ENCODE peak calls at places on chromosome 7, in seven cellular contexts. One of them, this sample, is unnamed.

GRCh38 chr7:22351329-22351692 is 5.6 kb downstream of the RAPGEF5 start:
- DNase-seq in Calu3: no peak
- DNase-seq in cardiac muscle cell: no peak
- DNase-seq in left ventricle myocardium inferior: no peak
- DNase-seq in AG09319: no peak
- DNase-seq in type B pancreatic cell: no peak
- DNase-seq in foreskin keratinocyte: no peak
- DNase-seq in this sample: no peak

GRCh38 chr7:11252705-11253272 is 279.1 kb downstream of the PHF14 start:
- DNase-seq in Calu3: no peak
- DNase-seq in foreskin keratinocyte: no peak
- DNase-seq in AG09319: no peak
- DNase-seq in type B pancreatic cell: no peak
- DNase-seq in cardiac muscle cell: no peak
- DNase-seq in left ventricle myocardium inferior: no peak
- DNase-seq in this sample: no peak

GRCh38 chr7:28570970-28571288 is 158.6 kb downstream of the CREB5 start:
- DNase-seq in cardiac muscle cell: peak; percentile 3
- DNase-seq in foreskin keratinocyte: no peak
- DNase-seq in type B pancreatic cell: no peak
- DNase-seq in Calu3: no peak
- DNase-seq in left ventricle myocardium inferior: no peak
- DNase-seq in AG09319: no peak
- DNase-seq in this sample: no peak

GRCh38 chr7:70589010-70589409 is 542.9 kb upstream of the GALNT17 start:
- DNase-seq in AG09319: no peak
- DNase-seq in foreskin keratinocyte: no peak
- DNase-seq in Calu3: no peak
- DNase-seq in left ventricle myocardium inferior: no peak
- DNase-seq in type B pancreatic cell: no peak
- DNase-seq in cardiac muscle cell: no peak
- DNase-seq in this sample: no peak

GRCh38 chr7:106668853-106669539 is 8.0 kb upstream of the CCDC71L start:
- DNase-seq in left ventricle myocardium inferior: no peak
- DNase-seq in AG09319: no peak
- DNase-seq in foreskin keratinocyte: no peak
- DNase-seq in Calu3: no peak
- DNase-seq in type B pancreatic cell: no peak
- DNase-seq in cardiac muscle cell: no peak
- DNase-seq in this sample: no peak

GRCh38 chr7:72435913-72436480 is 23.9 kb upstream of the CALN1 start:
- DNase-seq in type B pancreatic cell: no peak
- DNase-seq in foreskin keratinocyte: no peak
- DNase-seq in left ventricle myocardium inferior: no peak
- DNase-seq in AG09319: no peak
- DNase-seq in Calu3: no peak
- DNase-seq in cardiac muscle cell: no peak
- DNase-seq in this sample: no peak

GRCh38 chr7:130084037-130084875 is 13.9 kb downstream of the KLHDC10 start:
- DNase-seq in left ventricle myocardium inferior: no peak
- DNase-seq in foreskin keratinocyte: no peak
- DNase-seq in Calu3: no peak
- DNase-seq in type B pancreatic cell: no peak
- DNase-seq in AG09319: no peak
- DNase-seq in cardiac muscle cell: peak; percentile 55
- DNase-seq in this sample: no peak

GRCh38 chr7:51467384-51468017 is 150.9 kb upstream of the COBL start:
- DNase-seq in type B pancreatic cell: no peak
- DNase-seq in Calu3: no peak
- DNase-seq in cardiac muscle cell: no peak
- DNase-seq in left ventricle myocardium inferior: no peak
- DNase-seq in AG09319: no peak
- DNase-seq in foreskin keratinocyte: no peak
- DNase-seq in this sample: no peak

GRCh38 chr7:151006590-151007300 is 15.9 kb downstream of the NOS3 start:
- DNase-seq in cardiac muscle cell: no peak
- DNase-seq in type B pancreatic cell: no peak
- DNase-seq in left ventricle myocardium inferior: no peak
- DNase-seq in Calu3: no peak
- DNase-seq in foreskin keratinocyte: no peak
- DNase-seq in AG09319: no peak
- DNase-seq in this sample: no peak

GRCh38 chr7:95059842-95060313 is 152.5 kb downstream of the PPP1R9A start:
- DNase-seq in foreskin keratinocyte: no peak
- DNase-seq in left ventricle myocardium inferior: no peak
- DNase-seq in AG09319: no peak
- DNase-seq in type B pancreatic cell: no peak
- DNase-seq in cardiac muscle cell: no peak
- DNase-seq in Calu3: no peak
- DNase-seq in this sample: no peak

GRCh38 chr7:216360-217300 is 24.3 kb downstream of the FAM20C start:
- DNase-seq in Calu3: no peak
- DNase-seq in foreskin keratinocyte: no peak
- DNase-seq in AG09319: no peak
- DNase-seq in cardiac muscle cell: no peak
- DNase-seq in left ventricle myocardium inferior: peak; percentile 53
- DNase-seq in type B pancreatic cell: no peak
- DNase-seq in this sample: no peak

GRCh38 chr7:156493942-156494341 is 146.6 kb upstream of the RNF32 start:
- DNase-seq in AG09319: no peak
- DNase-seq in cardiac muscle cell: no peak
- DNase-seq in foreskin keratinocyte: no peak
- DNase-seq in Calu3: no peak
- DNase-seq in left ventricle myocardium inferior: no peak
- DNase-seq in type B pancreatic cell: peak; percentile 39
- DNase-seq in this sample: no peak

GRCh38 chr7:27362026-27362425 is 119.4 kb downstream of the EVX1 start:
- DNase-seq in Calu3: no peak
- DNase-seq in cardiac muscle cell: no peak
- DNase-seq in foreskin keratinocyte: no peak
- DNase-seq in left ventricle myocardium inferior: no peak
- DNase-seq in AG09319: no peak
- DNase-seq in type B pancreatic cell: no peak
- DNase-seq in this sample: no peak

GRCh38 chr7:102457352-102457924 is 7.2 kb downstream of the ALKBH4 start:
- DNase-seq in foreskin keratinocyte: no peak
- DNase-seq in left ventricle myocardium inferior: no peak
- DNase-seq in cardiac muscle cell: no peak
- DNase-seq in type B pancreatic cell: no peak
- DNase-seq in AG09319: no peak
- DNase-seq in Calu3: no peak
- DNase-seq in this sample: no peak

GRCh38 chr7:70143089-70144044 is 545.1 kb downstream of the AUTS2 start:
- DNase-seq in type B pancreatic cell: no peak
- DNase-seq in foreskin keratinocyte: peak; percentile 30
- DNase-seq in AG09319: no peak
- DNase-seq in cardiac muscle cell: peak; percentile 27
- DNase-seq in Calu3: no peak
- DNase-seq in left ventricle myocardium inferior: no peak
- DNase-seq in this sample: no peak

GRCh38 chr7:18499407-18500197 is 4.1 kb downstream of the HDAC9 start:
- DNase-seq in foreskin keratinocyte: no peak
- DNase-seq in Calu3: peak; percentile 52
- DNase-seq in cardiac muscle cell: no peak
- DNase-seq in left ventricle myocardium inferior: no peak
- DNase-seq in AG09319: no peak
- DNase-seq in type B pancreatic cell: no peak
- DNase-seq in this sample: no peak

GRCh38 chr7:46485481-46486065 is 564.5 kb upstream of the IGFBP3 start:
- DNase-seq in type B pancreatic cell: no peak
- DNase-seq in AG09319: no peak
- DNase-seq in left ventricle myocardium inferior: no peak
- DNase-seq in Calu3: peak; percentile 64
- DNase-seq in cardiac muscle cell: peak; percentile 69
- DNase-seq in foreskin keratinocyte: peak; percentile 49
- DNase-seq in this sample: no peak
- TF ChIP-seq CTCF in type B pancreatic cell: no peak
- TF ChIP-seq CTCF in AG09319: peak; percentile 15
- TF ChIP-seq CTCF in left ventricle myocardium inferior: no peak
- TF ChIP-seq CTCF in Calu3: peak; percentile 60
- TF ChIP-seq CTCF in cardiac muscle cell: peak; percentile 31
- TF ChIP-seq CTCF in foreskin keratinocyte: peak; percentile 32
- TF ChIP-seq CTCF in this sample: peak; percentile 61

DNA sequence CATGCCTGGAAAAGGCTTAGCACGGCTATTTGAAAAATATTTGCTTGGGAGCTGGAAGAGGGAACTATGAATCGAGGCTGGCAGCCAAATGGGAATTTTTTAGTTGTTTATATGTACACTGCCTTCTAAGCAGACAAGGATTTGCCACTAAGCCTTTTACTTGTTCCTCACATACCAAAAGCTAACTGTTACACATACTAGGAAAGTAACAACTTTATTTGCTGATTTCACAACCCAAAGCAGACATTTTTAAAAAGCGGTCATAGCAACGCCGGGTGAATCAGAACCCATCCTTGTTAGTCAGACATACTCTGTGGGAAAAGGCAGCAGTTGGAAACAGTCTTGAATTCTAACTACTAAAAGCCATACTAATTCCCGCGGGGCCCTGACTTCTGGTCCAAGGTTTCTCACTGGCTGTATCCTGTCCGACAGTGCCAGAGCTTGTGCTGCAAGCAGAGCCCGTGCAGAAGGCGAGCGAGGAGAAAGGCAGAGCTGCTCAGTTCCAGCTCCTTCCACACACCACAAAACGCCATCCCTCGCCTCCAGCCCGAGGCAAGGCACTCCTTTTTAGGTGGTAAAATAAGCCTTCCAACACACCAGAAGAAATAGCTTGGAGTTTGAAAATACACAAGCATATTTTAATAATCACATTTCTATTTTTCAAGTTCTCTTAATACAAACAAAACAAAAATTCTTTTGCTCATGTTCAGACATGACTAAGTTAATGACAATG is 89.2 kb downstream of the RNF216 start:
- DNase-seq in foreskin keratinocyte: peak; percentile 87
- DNase-seq in left ventricle myocardium inferior: peak; percentile 85
- DNase-seq in AG09319: peak; percentile 92
- DNase-seq in type B pancreatic cell: no peak
- DNase-seq in cardiac muscle cell: peak; percentile 97
- DNase-seq in Calu3: no peak
- DNase-seq in this sample: no peak
- TF ChIP-seq CTCF in foreskin keratinocyte: no peak
- TF ChIP-seq CTCF in left ventricle myocardium inferior: no peak
- TF ChIP-seq CTCF in AG09319: no peak
- TF ChIP-seq CTCF in type B pancreatic cell: no peak
- TF ChIP-seq CTCF in cardiac muscle cell: no peak
- TF ChIP-seq CTCF in Calu3: no peak
- TF ChIP-seq CTCF in this sample: no peak

GRCh38 chr7:82729172-82730030 is 285.8 kb upstream of the CACNA2D1 start:
- DNase-seq in cardiac muscle cell: peak; percentile 69
- DNase-seq in AG09319: peak; percentile 7
- DNase-seq in Calu3: peak; percentile 35
- DNase-seq in left ventricle myocardium inferior: no peak
- DNase-seq in foreskin keratinocyte: no peak
- DNase-seq in type B pancreatic cell: no peak
- DNase-seq in this sample: no peak
- TF ChIP-seq CTCF in cardiac muscle cell: peak; percentile 79
- TF ChIP-seq CTCF in AG09319: peak; percentile 80
- TF ChIP-seq CTCF in Calu3: peak; percentile 33
- TF ChIP-seq CTCF in left ventricle myocardium inferior: peak; percentile 64
- TF ChIP-seq CTCF in foreskin keratinocyte: peak; percentile 86
- TF ChIP-seq CTCF in type B pancreatic cell: peak; percentile 87
- TF ChIP-seq CTCF in this sample: peak; percentile 89

DNA sequence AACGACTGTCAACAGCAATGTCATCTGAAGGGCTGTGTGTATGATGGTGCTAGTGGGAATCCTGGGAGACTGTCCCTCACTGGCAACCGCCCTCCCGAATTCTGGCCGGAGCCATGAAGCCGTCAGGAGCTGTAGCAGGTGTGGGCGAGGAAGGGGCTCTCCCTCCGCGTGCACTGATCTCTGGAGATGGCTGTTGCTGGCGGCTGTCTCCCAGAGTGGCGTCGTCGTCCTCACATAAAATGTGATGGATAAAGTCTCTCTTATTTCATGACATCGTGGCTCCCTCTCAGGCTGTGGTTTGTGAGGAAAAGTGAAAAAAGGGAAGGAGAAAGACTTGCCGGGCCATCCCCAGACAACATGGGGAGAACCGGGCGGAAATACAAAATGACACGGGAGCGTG is 216.5 kb downstream of the DNAJB6 start:
- DNase-seq in left ventricle myocardium inferior: no peak
- DNase-seq in cardiac muscle cell: no peak
- DNase-seq in type B pancreatic cell: no peak
- DNase-seq in foreskin keratinocyte: no peak
- DNase-seq in Calu3: no peak
- DNase-seq in AG09319: no peak
- DNase-seq in this sample: peak; percentile 84
- TF ChIP-seq CTCF in left ventricle myocardium inferior: no peak
- TF ChIP-seq CTCF in cardiac muscle cell: no peak
- TF ChIP-seq CTCF in type B pancreatic cell: no peak
- TF ChIP-seq CTCF in foreskin keratinocyte: no peak
- TF ChIP-seq CTCF in Calu3: no peak
- TF ChIP-seq CTCF in AG09319: no peak
- TF ChIP-seq CTCF in this sample: no peak

This sample was measured in chondrocyte.